ENCODE peak calls at places on chromosomes 2 and 18, in six cellular contexts. J is nephron progenitor cell, H is heart left ventricle, Q is GM13976, D is PC-3, P is MCF 10A. O is an unnamed sample.

GRCh38 chr2:241035818-241036396 is 37.5 kb downstream of the SNED1 start:
- DNase-seq in J (no peak), H (no peak), Q (peak; percentile 74), D (no peak), P (no peak), O (peak; percentile 64)

GRCh38 chr2:172455121-172455515 is 27.7 kb downstream of the ITGA6 start:
- DNase-seq in J (no peak), H (no peak), Q (no peak), D (peak; percentile 76), P (no peak), O (no peak)

GRCh38 chr2:138474093-138474834 is 27.3 kb upstream of the SPOPL start:
- DNase-seq in J (no peak), H (no peak), Q (peak; percentile 4), D (no peak), P (no peak), O (no peak)

GRCh38 chr2:161416633-161417427 is 733 bp downstream of the TBR1 start:
- DNase-seq in J (peak; percentile 32), H (no peak), Q (peak; percentile 36), D (no peak), P (no peak), O (peak; percentile 26)

GRCh38 chr18:22282311-22283235 is 113.2 kb downstream of the GATA6 start:
- DNase-seq in J (no peak), H (no peak), Q (no peak), D (peak; percentile 89), P (peak; percentile 71), O (no peak)

GRCh38 chr2:120804446-120804845 is 68.8 kb downstream of the GLI2 start:
- DNase-seq in J (no peak), H (no peak), Q (no peak), D (no peak), P (no peak), O (no peak)

GRCh38 chr2:48248251-48248933 is 281.6 kb upstream of the STON1 start:
- DNase-seq in J (no peak), H (peak; percentile 32), Q (peak; percentile 19), D (peak; percentile 94), P (peak; percentile 76), O (peak; percentile 48)

GRCh38 chr2:182642328-182642727 is 73.7 kb upstream of the DNAJC10 start:
- DNase-seq in J (peak; percentile 21), H (peak; percentile 26), Q (peak; percentile 46), D (peak; percentile 65), P (peak; percentile 76), O (peak; percentile 52)

GRCh38 chr2:162146906-162147305 is 5.1 kb downstream of the GCG start:
- DNase-seq in J (no peak), H (no peak), Q (no peak), D (peak; percentile 56), P (no peak), O (no peak)

GRCh38 chr2:98134138-98134537 is 47.2 kb downstream of the VWA3B start:
- DNase-seq in J (no peak), H (peak; percentile 47), Q (peak; percentile 81), D (no peak), P (no peak), O (peak; percentile 72)

DNA sequence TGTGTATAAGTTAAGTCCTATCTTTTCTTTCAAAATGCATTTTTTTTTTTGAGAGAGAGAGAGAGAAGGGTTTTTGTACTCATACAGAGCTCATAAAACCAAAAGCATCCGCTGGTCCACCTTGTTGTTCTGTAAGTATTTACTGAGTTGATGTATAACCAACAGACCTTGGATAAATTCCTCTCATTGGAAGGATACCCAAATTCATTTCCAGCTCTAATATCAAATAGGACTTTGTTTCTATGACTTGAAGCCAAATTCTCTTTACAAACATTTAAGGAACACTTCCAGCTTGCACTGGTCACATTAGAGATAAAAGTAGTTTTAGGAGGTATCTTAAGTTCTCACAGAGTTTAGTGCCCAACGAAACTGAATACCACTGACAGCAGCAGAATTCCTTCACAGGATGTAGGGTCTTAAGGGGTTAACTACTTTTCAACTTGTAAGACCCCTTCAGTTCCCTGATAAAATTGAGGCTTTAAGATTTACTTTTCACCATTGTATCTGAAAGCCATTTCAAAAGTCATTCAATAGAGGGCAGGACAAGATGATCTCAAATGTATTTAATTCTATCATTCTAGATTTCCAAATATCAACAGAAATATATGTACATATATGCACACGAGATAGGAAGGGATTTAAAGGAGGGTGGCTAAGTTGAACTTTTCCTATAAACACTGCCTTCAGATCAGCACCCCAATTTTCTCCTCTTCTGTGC is 1398.5 kb upstream of the CELF4 start:
- DNase-seq in J (no peak), H (no peak), Q (no peak), D (no peak), P (no peak), O (no peak)
- TF ChIP-seq CTCF in J (no peak), H (no peak), Q (no peak), D (no peak), P (no peak), O (no peak)

GRCh38 chr2:62014102-62014501 is 108.6 kb downstream of the COMMD1 start:
- DNase-seq in J (no peak), H (peak; percentile 79), Q (no peak), D (peak; percentile 6), P (no peak), O (no peak)
- TF ChIP-seq CTCF in J (no peak), H (peak; percentile 10), Q (no peak), D (no peak), P (no peak), O (no peak)

DNA sequence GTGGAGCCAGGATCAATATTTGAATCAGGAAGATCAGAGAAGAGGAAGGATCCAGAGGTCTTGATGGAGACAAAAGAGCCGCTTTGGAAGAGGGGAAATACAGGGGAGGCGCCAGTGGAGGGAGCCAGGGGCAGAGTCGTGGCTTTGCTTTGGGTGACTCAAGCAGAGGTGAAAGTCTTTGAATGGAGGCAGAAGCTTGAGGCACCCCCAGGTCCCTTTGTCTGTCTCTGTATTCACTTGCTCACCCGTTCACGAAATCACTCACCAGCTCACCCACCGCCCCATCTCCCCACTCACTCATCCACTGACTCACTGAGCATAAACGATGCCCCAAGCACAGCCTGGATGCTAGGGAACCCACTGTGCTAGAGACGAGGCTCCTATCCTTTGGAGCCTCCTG is 134.1 kb downstream of the ACOXL start:
- DNase-seq in J (no peak), H (no peak), Q (no peak), D (peak; percentile 27), P (no peak), O (no peak)
- TF ChIP-seq CTCF in J (no peak), H (no peak), Q (no peak), D (peak; percentile 12), P (no peak), O (no peak)

DNA sequence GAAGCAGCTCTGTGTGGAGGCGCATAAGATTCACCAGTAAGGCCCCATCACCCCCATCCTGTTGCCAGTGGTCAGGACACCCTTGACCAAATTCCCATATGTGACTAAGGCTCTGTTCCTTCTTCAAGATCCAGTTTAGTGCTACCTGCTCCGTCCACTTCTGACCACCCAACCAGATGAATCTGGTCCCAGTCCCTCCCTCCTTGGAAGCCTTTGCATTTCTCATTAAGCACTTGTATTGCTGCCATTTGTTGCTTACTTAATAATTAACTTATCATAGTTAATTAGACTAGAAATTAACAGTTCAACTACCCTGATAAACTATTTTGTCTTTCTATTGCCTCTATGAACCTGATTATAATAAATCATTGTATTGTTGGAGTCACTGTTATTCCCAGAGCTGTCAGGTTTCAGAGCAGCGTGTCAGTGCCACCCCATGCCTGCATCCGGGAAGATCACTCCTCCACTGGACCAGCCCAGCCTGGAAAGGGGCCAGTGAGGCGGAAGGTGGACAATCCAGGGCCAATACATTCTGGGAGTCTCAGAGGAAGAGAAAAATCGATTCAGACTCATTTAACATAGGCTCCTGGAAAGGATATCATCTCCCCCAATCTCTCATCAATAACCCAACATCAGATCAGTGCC is 9.5 kb upstream of the NAT8 start:
- DNase-seq in J (no peak), H (no peak), Q (no peak), D (no peak), P (no peak), O (no peak)
- TF ChIP-seq CTCF in J (no peak), H (no peak), Q (no peak), D (no peak), P (no peak), O (no peak)

DNA sequence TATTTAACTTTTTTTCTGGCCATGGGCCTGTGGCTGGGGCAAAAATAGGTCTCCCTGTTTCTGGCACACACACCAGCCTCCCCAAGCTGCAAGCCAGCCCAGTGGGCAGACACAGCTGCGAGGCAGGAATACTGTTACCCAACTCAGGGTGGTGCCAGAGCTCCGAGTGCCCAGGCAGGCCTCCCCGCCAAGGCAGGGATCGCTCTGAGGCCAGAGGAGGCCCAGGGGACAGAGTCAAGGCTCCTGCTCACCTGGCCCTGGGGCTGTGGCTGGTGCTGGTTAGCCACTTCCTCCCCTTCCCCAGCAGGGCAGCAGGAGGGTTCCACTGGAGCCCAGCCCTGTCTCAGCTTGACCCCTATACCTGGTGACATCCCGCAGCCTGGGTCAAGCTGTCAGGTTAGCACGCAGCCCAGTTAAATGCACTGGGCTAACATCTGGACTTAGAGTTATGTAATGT is 67.1 kb upstream of the EPAS1 start:
- DNase-seq in J (no peak), H (peak; percentile 35), Q (no peak), D (no peak), P (peak; percentile 44), O (peak; percentile 43)
- TF ChIP-seq CTCF in J (no peak), H (peak; percentile 26), Q (no peak), D (no peak), P (no peak), O (peak; percentile 23)

GRCh38 chr2:55232863-55233657 is 572 bp downstream of the RPS27A start:
- DNase-seq in J (peak; percentile 35), H (peak; percentile 27), Q (peak; percentile 39), D (peak; percentile 24), P (peak; percentile 33), O (peak; percentile 20)

GRCh38 chr2:55236992-55237543 is 4.6 kb downstream of the RPS27A start:
- DNase-seq in J (no peak), H (no peak), Q (no peak), D (no peak), P (peak; percentile 4), O (no peak)

GRCh38 chr2:55233658-55233940 is 1.1 kb downstream of the RPS27A start:
- DNase-seq in J (no peak), H (no peak), Q (no peak), D (no peak), P (no peak), O (no peak)

GRCh38 chr2:55232084-55232862 is at the start of the genes CLHC1 and RPS27A:
- DNase-seq in J (peak; percentile 97), H (peak; percentile 91), Q (peak; percentile 88), D (peak; percentile 96), P (peak; percentile 97), O (peak; percentile 88)

GRCh38 chr2:55235724-55236538 is 3.4 kb downstream of the RPS27A start:
- DNase-seq in J (no peak), H (no peak), Q (no peak), D (no peak), P (peak; percentile 4), O (no peak)
- TF ChIP-seq CTCF in J (no peak), H (no peak), Q (no peak), D (no peak), P (no peak), O (no peak)

GRCh38 chr2:142734770-142735169 is 142.7 kb upstream of the KYNU start:
- DNase-seq in J (no peak), H (no peak), Q (no peak), D (no peak), P (no peak), O (no peak)

DNA sequence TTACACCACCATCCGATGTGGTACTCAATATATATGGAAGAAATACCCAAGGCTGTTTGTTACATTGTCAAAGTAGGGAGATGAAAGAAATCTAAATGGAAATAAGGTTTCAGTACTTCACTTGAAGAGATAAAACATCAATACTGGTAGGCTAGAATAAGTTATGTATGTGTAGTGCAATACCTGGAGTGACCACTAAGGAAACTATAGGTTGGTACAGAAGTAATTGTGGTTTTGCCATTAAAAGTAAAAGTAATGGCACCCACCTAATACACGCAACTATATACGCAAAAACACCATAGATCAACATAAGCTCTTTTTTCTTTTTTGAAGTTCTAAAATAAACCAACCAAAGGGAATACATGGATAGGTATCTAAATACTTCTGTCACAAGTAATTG is 143.2 kb upstream of the KYNU start:
- DNase-seq in J (no peak), H (no peak), Q (no peak), D (no peak), P (no peak), O (no peak)
- TF ChIP-seq CTCF in J (no peak), H (no peak), Q (no peak), D (peak; percentile 42), P (no peak), O (no peak)